ENCODE peak calls at places on chromosomes 3 and 15, in five cellular contexts. W is HCT116, Z is K562, Y is GM12878, U is HepG2. R is an unnamed sample.

GRCh38 chr15:82894971-82895520 is 57.5 kb downstream of the HOMER2 start:
- DNase-seq in W (no peak), Z (no peak), Y (no peak), U (no peak), R (no peak)

GRCh38 chr3:37630441-37630840 is 231.2 kb upstream of the CTDSPL start:
- DNase-seq in W (no peak), Z (no peak), Y (no peak), U (no peak), R (no peak)

GRCh38 chr3:194306109-194306686 is 44.9 kb downstream of the CPN2 start:
- DNase-seq in W (no peak), Z (no peak), Y (peak), U (no peak), R (no peak)

GRCh38 chr3:58336135-58336882 is 3.6 kb downstream of the PXK start:
- DNase-seq in W (no peak), Z (no peak), Y (no peak), U (no peak), R (no peak)

GRCh38 chr3:94167796-94168195 is 104.9 kb downstream of the NSUN3 start:
- DNase-seq in W (no peak), Z (no peak), Y (no peak), U (no peak), R (no peak)

GRCh38 chr3:125165189-125165947 is 47.2 kb downstream of the SLC12A8 start:
- DNase-seq in W (no peak), Z (no peak), Y (no peak), U (peak), R (no peak)

GRCh38 chr15:46556559-46556958 is 921.7 kb downstream of the SQOR start:
- DNase-seq in W (no peak), Z (no peak), Y (no peak), U (no peak), R (no peak)

GRCh38 chr15:57305009-57305408 is 71.3 kb upstream of the CGNL1 start:
- DNase-seq in W (no peak), Z (no peak), Y (no peak), U (no peak), R (no peak)

GRCh38 chr15:28901587-28901980 is 15.8 kb downstream of the APBA2 start:
- DNase-seq in W (no peak), Z (no peak), Y (no peak), U (no peak), R (no peak)

GRCh38 chr15:101459579-101460300 is 29.8 kb downstream of the PCSK6 start:
- DNase-seq in W (no peak), Z (no peak), Y (no peak), U (no peak), R (no peak)

GRCh38 chr3:194481103-194481502 is 5.7 kb downstream of the ATP13A3 start:
- DNase-seq in W (no peak), Z (no peak), Y (no peak), U (no peak), R (no peak)

GRCh38 chr3:108333951-108334350 is 37.6 kb downstream of the HHLA2 start:
- DNase-seq in W (no peak), Z (no peak), Y (no peak), U (no peak), R (no peak)

GRCh38 chr15:55993804-55994539 is 560 bp upstream of the NEDD4 start:
- DNase-seq in W (peak), Z (no peak), Y (no peak), U (peak), R (peak)

GRCh38 chr3:55720614-55721013 is 233.5 kb upstream of the WNT5A start:
- DNase-seq in W (no peak), Z (no peak), Y (no peak), U (no peak), R (no peak)

GRCh38 chr3:101722394-101723173 is 1.8 kb upstream of the CEP97 start:
- DNase-seq in W (no peak), Z (no peak), Y (peak), U (no peak), R (no peak)

GRCh38 chr3:39350714-39351113 is 21.2 kb downstream of the CCR8 start:
- DNase-seq in W (no peak), Z (no peak), Y (no peak), U (no peak), R (no peak)

GRCh38 chr15:96347181-96348111 is 16.9 kb downstream of the NR2F2 start:
- DNase-seq in W (no peak), Z (no peak), Y (no peak), U (no peak), R (no peak)

GRCh38 chr15:55230051-55230670 is 33.4 kb upstream of the RSL24D1 start:
- DNase-seq in W (no peak), Z (no peak), Y (no peak), U (no peak), R (no peak)

GRCh38 chr3:57793737-57794187 is 37.7 kb downstream of the SLMAP start:
- DNase-seq in W (no peak), Z (no peak), Y (no peak), U (no peak), R (no peak)

GRCh38 chr15:63023351-63023945 is 19.1 kb upstream of the TPM1 start:
- DNase-seq in W (no peak), Z (no peak), Y (no peak), U (peak), R (no peak)

GRCh38 chr3:171461087-171461917 is 1.1 kb upstream of the TNIK start:
- DNase-seq in W (peak), Z (no peak), Y (no peak), U (no peak), R (peak)

GRCh38 chr3:122944671-122945151 is 82.9 kb downstream of the SEMA5B start:
- DNase-seq in W (no peak), Z (no peak), Y (no peak), U (no peak), R (no peak)

GRCh38 chr15:41567870-41568269 is 8.9 kb downstream of the TYRO3 start:
- DNase-seq in W (no peak), Z (peak), Y (no peak), U (peak), R (no peak)

GRCh38 chr15:41566121-41566885 is 7.3 kb downstream of the TYRO3 start:
- DNase-seq in W (no peak), Z (peak), Y (no peak), U (no peak), R (no peak)

GRCh38 chr15:41570764-41571163 is 11.8 kb downstream of the TYRO3 start:
- DNase-seq in W (no peak), Z (no peak), Y (no peak), U (no peak), R (no peak)

GRCh38 chr15:41567261-41567660 is 8.2 kb downstream of the TYRO3 start:
- DNase-seq in W (no peak), Z (no peak), Y (no peak), U (no peak), R (no peak)

GRCh38 chr15:41568350-41569017 is 9.5 kb downstream of the TYRO3 start:
- DNase-seq in W (no peak), Z (peak), Y (no peak), U (peak), R (no peak)
- TF ChIP-seq REST in W (no peak), Z (no peak), Y (no peak), U (no peak), R (no peak)

GRCh38 chr15:84980196-84981053 is 1.2 kb upstream of the PDE8A start:
- DNase-seq in W (peak), Z (peak), Y (peak), U (peak), R (peak)

GRCh38 chr15:84982301-84982920 is 755 bp downstream of the PDE8A start:
- DNase-seq in W (no peak), Z (no peak), Y (no peak), U (peak), R (no peak)

GRCh38 chr15:84983299-84983698 is 1.6 kb downstream of the PDE8A start:
- DNase-seq in W (no peak), Z (no peak), Y (no peak), U (no peak), R (no peak)

GRCh38 chr15:84981054-84981710 is 474 bp upstream of the PDE8A start:
- DNase-seq in W (peak), Z (peak), Y (peak), U (peak), R (peak)

GRCh38 chr15:84981711-84982300 is at the start of gene PDE8A:
- DNase-seq in W (no peak), Z (peak), Y (no peak), U (no peak), R (peak)
- TF ChIP-seq POLR2A in W (no peak), Z (no peak), Y (peak), U (no peak), R (peak)

GRCh38 chr3:177124882-177125281 is 72.4 kb downstream of the TBL1XR1 start:
- DNase-seq in W (no peak), Z (no peak), Y (no peak), U (no peak), R (no peak)

GRCh38 chr3:177126015-177126773 is 71.1 kb downstream of the TBL1XR1 start:
- DNase-seq in W (no peak), Z (no peak), Y (no peak), U (no peak), R (no peak)

GRCh38 chr3:177123820-177124219 is 73.5 kb downstream of the TBL1XR1 start:
- DNase-seq in W (no peak), Z (no peak), Y (no peak), U (no peak), R (no peak)

GRCh38 chr3:177119829-177120228 is 77.5 kb downstream of the TBL1XR1 start:
- DNase-seq in W (no peak), Z (no peak), Y (no peak), U (no peak), R (no peak)

GRCh38 chr3:177122183-177122856 is 75.0 kb downstream of the TBL1XR1 start:
- DNase-seq in W (no peak), Z (no peak), Y (no peak), U (no peak), R (no peak)
- TF ChIP-seq REST in W (no peak), Z (no peak), Y (no peak), U (no peak), R (no peak)

DNA sequence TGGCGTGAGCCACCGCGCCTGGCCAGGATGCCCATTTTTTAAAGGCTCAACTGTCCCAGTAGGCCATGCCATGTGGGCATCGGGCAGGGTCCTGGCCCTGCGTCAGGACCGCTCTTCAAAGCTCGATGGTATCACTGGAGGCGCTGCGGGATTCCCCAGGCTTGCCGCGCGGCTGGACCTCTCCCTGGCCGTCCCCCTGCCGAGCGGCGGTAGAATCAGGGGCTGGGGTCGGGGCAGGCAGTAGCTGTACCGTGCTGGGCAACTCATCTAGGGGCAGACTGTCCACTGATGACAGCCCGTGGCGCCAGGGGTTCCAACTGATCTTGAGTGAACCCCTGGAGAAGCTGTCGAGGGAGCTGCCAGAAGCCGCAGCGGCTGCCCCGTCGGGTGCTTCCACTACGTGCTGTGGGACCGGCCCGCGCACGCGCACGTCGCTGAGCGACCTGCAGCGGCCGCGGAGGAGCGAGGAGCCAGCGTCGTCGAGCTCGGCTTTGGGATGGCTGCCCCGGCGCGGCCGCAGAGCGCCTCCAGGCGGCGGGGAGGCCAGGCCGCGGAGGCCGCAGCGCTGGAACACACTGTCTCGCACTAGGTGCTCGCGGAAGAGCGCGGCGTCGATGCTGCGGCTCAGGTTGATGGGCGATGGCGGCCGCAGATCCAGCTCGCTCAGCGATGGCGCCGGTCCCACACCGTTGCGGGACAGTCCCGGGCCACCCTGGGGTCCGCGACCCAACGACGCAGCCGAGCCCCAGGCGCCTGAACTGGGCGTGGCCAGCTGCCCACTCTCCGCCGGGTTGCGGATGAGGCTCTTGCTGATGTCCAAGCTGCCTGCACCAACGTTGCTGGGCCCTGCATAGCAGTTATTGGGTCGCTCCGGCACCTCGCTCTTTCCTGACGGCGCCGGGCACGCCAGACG is 5.8 kb downstream of the PRRT3 start:
- DNase-seq in W (peak), Z (no peak), Y (no peak), U (peak), R (peak)
- TF ChIP-seq POLR2A in W (peak), Z (no peak), Y (no peak), U (no peak), R (peak)

GRCh38 chr3:45165497-45166282 is 19.5 kb upstream of the CDCP1 start:
- DNase-seq in W (no peak), Z (no peak), Y (no peak), U (no peak), R (no peak)
- TF ChIP-seq REST in W (no peak), Z (no peak), Y (no peak), U (no peak), R (no peak)

DNA sequence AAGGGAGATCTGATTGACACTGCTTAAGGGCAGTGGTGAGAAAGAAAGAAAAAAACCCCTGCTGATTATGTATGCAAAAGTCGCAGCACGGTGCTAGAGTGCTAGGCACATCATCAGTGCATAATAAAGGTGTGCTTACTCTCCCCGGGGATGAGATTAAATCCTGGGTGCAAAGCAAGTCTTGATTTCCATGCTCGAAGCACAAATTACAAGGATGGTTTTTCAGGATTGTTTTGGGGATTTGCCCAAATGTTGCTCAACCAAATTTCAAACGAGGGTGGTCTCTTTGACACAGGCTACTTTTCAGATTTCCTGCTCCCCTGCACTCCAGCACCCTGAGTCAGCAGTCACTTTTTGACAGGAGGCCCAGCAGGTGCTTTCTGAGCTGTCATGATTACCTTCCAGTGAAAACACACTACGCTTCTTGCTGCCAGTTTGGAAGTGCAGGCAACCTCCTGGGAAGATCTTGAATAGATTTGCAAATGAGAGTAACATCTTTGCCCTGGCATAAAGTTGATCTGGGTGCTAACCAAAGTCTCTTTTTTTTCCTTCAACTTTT is 167.5 kb upstream of the TRIM42 start:
- DNase-seq in W (no peak), Z (no peak), Y (no peak), U (no peak), R (no peak)
- TF ChIP-seq POLR2A in W (no peak), Z (no peak), Y (no peak), U (no peak), R (no peak)

DNA sequence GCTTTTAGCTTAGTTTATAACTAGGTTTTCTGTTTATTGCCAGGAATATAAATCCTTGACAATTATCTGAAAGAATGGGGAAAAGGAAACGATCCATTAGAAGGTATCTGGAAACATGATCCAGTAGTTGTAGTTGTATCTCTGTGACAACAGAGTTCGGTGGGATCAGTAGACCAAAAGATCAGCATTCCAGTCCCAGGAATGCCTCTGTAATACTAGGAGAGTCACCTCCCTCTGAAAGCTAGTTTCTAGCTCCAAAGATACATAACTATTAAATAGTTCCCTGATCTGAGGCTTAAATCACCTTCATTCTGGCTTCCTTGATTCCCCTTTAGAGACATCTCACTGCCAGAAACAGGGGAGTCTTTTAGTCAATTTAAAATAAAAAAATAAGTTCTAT is 34.1 kb downstream of the MB21D2 start:
- DNase-seq in W (no peak), Z (no peak), Y (no peak), U (peak), R (no peak)
- TF ChIP-seq REST in W (no peak), Z (no peak), Y (no peak), U (no peak), R (no peak)

GRCh38 chr15:81259791-81260190 is 63.1 kb downstream of the IL16 start:
- DNase-seq in W (no peak), Z (no peak), Y (no peak), U (no peak), R (no peak)

GRCh38 chr15:81263477-81263876 is 60.5 kb downstream of the STARD5 start:
- DNase-seq in W (no peak), Z (no peak), Y (no peak), U (no peak), R (no peak)

GRCh38 chr15:81258455-81258854 is 61.8 kb downstream of the IL16 start:
- DNase-seq in W (no peak), Z (no peak), Y (no peak), U (no peak), R (no peak)

GRCh38 chr15:81264072-81264857 is 59.7 kb downstream of the STARD5 start:
- DNase-seq in W (no peak), Z (no peak), Y (no peak), U (no peak), R (no peak)

GRCh38 chr15:81261172-81261808 is 62.7 kb downstream of the STARD5 start:
- DNase-seq in W (no peak), Z (no peak), Y (no peak), U (no peak), R (no peak)
- TF ChIP-seq POLR2A in W (no peak), Z (no peak), Y (no peak), U (no peak), R (no peak)